ENCODE peak calls at places on chromosomes 1 and 21, in five cellular contexts. J is activated naive CD8-positive, alpha-beta T cell treated with anti-CD3 and anti-CD28 coated beads, Interleukin-2, amount 50 U/mL, for 24 hours; H is T follicular helper cell; C is germinal center; B is aorta. L is an unnamed sample.
A peak's percentile ranks its signal among the peaks of the same experiment; 100 is the strongest.

GRCh38 chr1:42680921-42681683 is 1.1 kb upstream of the YBX1 start:
- DNase-seq in J (no peak), C (no peak), B (no peak), H (no peak), L (no peak)

GRCh38 chr21:28781602-28782274 is 210.9 kb downstream of the LTN1 start:
- DNase-seq in H (no peak), B (no peak), J (no peak), C (peak; percentile 3), L (peak; percentile 6)

GRCh38 chr1:63134501-63135173 is 187.7 kb upstream of the FOXD3 start:
- DNase-seq in H (no peak), C (no peak), B (no peak), J (no peak), L (no peak)

GRCh38 chr1:25772164-25772563 is 27.8 kb upstream of the SELENON start:
- DNase-seq in B (no peak), H (no peak), C (no peak), J (no peak), L (no peak)

GRCh38 chr1:235844776-235845175 is 21.9 kb downstream of the LYST start:
- DNase-seq in H (no peak), J (no peak), B (no peak), C (no peak), L (no peak)

GRCh38 chr1:15158506-15159165 is 5.1 kb downstream of the TMEM51 start:
- DNase-seq in H (no peak), J (no peak), C (no peak), B (no peak), L (no peak)

GRCh38 chr1:23742670-23743286 is 493 bp upstream of the ELOA start:
- DNase-seq in J (peak; percentile 44), C (no peak), H (peak; percentile 0), B (peak; percentile 51), L (no peak)

GRCh38 chr1:30321216-30321910 is 402.0 kb downstream of the MATN1 start:
- DNase-seq in J (no peak), C (no peak), H (no peak), B (no peak), L (no peak)

GRCh38 chr1:2856076-2856390 is 54.5 kb upstream of the TTC34 start:
- DNase-seq in C (no peak), J (no peak), H (no peak), B (peak; percentile 27), L (no peak)

GRCh38 chr1:92653605-92654381 is 131.1 kb downstream of the EVI5 start:
- DNase-seq in B (no peak), J (no peak), H (no peak), C (no peak), L (no peak)

GRCh38 chr21:30340714-30341573 is 3.5 kb upstream of the KRTAP27-1 start:
- DNase-seq in B (no peak), C (no peak), J (peak; percentile 29), H (peak; percentile 5), L (peak; percentile 3)

GRCh38 chr1:66351913-66352312 is 182.0 kb upstream of the SGIP1 start:
- DNase-seq in J (no peak), B (no peak), H (peak; percentile 31), C (no peak), L (no peak)

GRCh38 chr21:33894736-33895288 is 20.8 kb downstream of the ATP5PO start:
- DNase-seq in C (peak; percentile 45), J (peak; percentile 77), H (peak; percentile 16), B (peak; percentile 90), L (peak; percentile 27)

GRCh38 chr1:247440001-247440620 is 17.8 kb downstream of the OR2B11 start:
- DNase-seq in B (no peak), H (no peak), C (peak; percentile 56), J (no peak), L (no peak)

GRCh38 chr21:29155118-29155932 is 24.9 kb downstream of the MAP3K7CL start:
- DNase-seq in H (no peak), J (no peak), B (peak; percentile 81), C (no peak), L (no peak)

GRCh38 chr1:231093158-231093922 is 53.3 kb upstream of the FAM89A start:
- DNase-seq in B (no peak), J (no peak), C (no peak), H (no peak), L (no peak)

GRCh38 chr1:115312752-115313151 is 25.3 kb downstream of the NGF start:
- DNase-seq in J (no peak), C (no peak), B (no peak), H (no peak), L (no peak)

GRCh38 chr1:35173516-35174224 is 19.3 kb downstream of the SFPQ start:
- DNase-seq in H (no peak), C (no peak), J (no peak), B (no peak), L (no peak)

GRCh38 chr1:51642739-51643142 is 25.8 kb downstream of the OSBPL9 start:
- DNase-seq in J (no peak), H (no peak), B (no peak), C (no peak), L (no peak)

GRCh38 chr1:70093250-70093975 is 112.0 kb downstream of the LRRC40 start:
- DNase-seq in B (no peak), H (no peak), J (no peak), C (no peak), L (no peak)

GRCh38 chr1:90474731-90475130 is 242.4 kb downstream of the BARHL2 start:
- DNase-seq in H (no peak), C (no peak), B (no peak), J (no peak), L (no peak)

GRCh38 chr1:25763493-25763892 is 36.5 kb upstream of the SELENON start:
- DNase-seq in C (no peak), H (no peak), J (no peak), B (no peak), L (no peak)